ENCODE peak calls at places on chromosomes 13 and 19, in four cellular contexts. One of them, this sample, is unnamed.

GRCh38 chr13:74158028-74158427 is 23.8 kb upstream of the KLF12 start:
- DNase-seq in K562: no peak
- DNase-seq in HCT116: no peak
- DNase-seq in GM12878: no peak
- DNase-seq in this sample: no peak

GRCh38 chr19:16078759-16079707 is 2.7 kb downstream of the TPM4 start:
- DNase-seq in HCT116: peak
- DNase-seq in K562: peak
- DNase-seq in GM12878: peak
- DNase-seq in this sample: no peak

GRCh38 chr19:1494115-1494815 is 3.3 kb downstream of the REEP6 start:
- DNase-seq in K562: no peak
- DNase-seq in GM12878: no peak
- DNase-seq in HCT116: no peak
- DNase-seq in this sample: no peak

GRCh38 chr13:46355088-46355468 is 32.0 kb downstream of the RUBCNL start:
- DNase-seq in GM12878: no peak
- DNase-seq in HCT116: no peak
- DNase-seq in K562: no peak
- DNase-seq in this sample: no peak

GRCh38 chr19:35107541-35107939 is 8.1 kb upstream of the FXYD3 start:
- DNase-seq in GM12878: no peak
- DNase-seq in HCT116: peak
- DNase-seq in K562: peak
- DNase-seq in this sample: no peak

GRCh38 chr19:36101550-36102327 is 9.2 kb upstream of the OVOL3 start:
- DNase-seq in GM12878: no peak
- DNase-seq in HCT116: no peak
- DNase-seq in K562: no peak
- DNase-seq in this sample: no peak

GRCh38 chr13:99517984-99518383 is 16.7 kb downstream of the TM9SF2 start:
- DNase-seq in HCT116: no peak
- DNase-seq in GM12878: no peak
- DNase-seq in K562: no peak
- DNase-seq in this sample: no peak

GRCh38 chr13:36432106-36432544 is at the start of gene CCNA1:
- DNase-seq in K562: peak
- DNase-seq in GM12878: no peak
- DNase-seq in HCT116: no peak
- DNase-seq in this sample: peak

GRCh38 chr19:6098574-6098973 is 11.7 kb downstream of the RFX2 start:
- DNase-seq in K562: no peak
- DNase-seq in HCT116: no peak
- DNase-seq in GM12878: no peak
- DNase-seq in this sample: no peak

GRCh38 chr13:93765056-93765455 is 538.4 kb downstream of the GPC6 start:
- DNase-seq in K562: no peak
- DNase-seq in GM12878: no peak
- DNase-seq in HCT116: no peak
- DNase-seq in this sample: no peak

GRCh38 chr13:99617474-99618255 is 116.4 kb downstream of the TM9SF2 start:
- DNase-seq in GM12878: no peak
- DNase-seq in K562: peak
- DNase-seq in HCT116: peak
- DNase-seq in this sample: no peak

GRCh38 chr19:52748336-52748950 is 13.6 kb upstream of the ZNF611 start:
- DNase-seq in GM12878: peak
- DNase-seq in K562: peak
- DNase-seq in HCT116: no peak
- DNase-seq in this sample: no peak

GRCh38 chr13:33015791-33016323 is 366 bp upstream of the KL start:
- DNase-seq in K562: no peak
- DNase-seq in GM12878: no peak
- DNase-seq in HCT116: no peak
- DNase-seq in this sample: peak

GRCh38 chr13:88601949-88602348 is 930.8 kb downstream of the SLITRK5 start:
- DNase-seq in HCT116: no peak
- DNase-seq in K562: no peak
- DNase-seq in GM12878: no peak
- DNase-seq in this sample: no peak

GRCh38 chr13:36069881-36070366 is 61.3 kb downstream of the DCLK1 start:
- DNase-seq in GM12878: no peak
- DNase-seq in HCT116: no peak
- DNase-seq in K562: no peak
- DNase-seq in this sample: no peak

GRCh38 chr19:7790416-7790815 is 27.4 kb downstream of the CLEC4M start:
- DNase-seq in K562: no peak
- DNase-seq in GM12878: no peak
- DNase-seq in HCT116: no peak
- DNase-seq in this sample: no peak

GRCh38 chr13:99421271-99421670 is 80.0 kb upstream of the TM9SF2 start:
- DNase-seq in GM12878: no peak
- DNase-seq in K562: no peak
- DNase-seq in HCT116: no peak
- DNase-seq in this sample: no peak

GRCh38 chr19:33226550-33227241 is 1.0 kb upstream of the SLC7A10 start:
- DNase-seq in K562: no peak
- DNase-seq in GM12878: no peak
- DNase-seq in HCT116: no peak
- DNase-seq in this sample: peak

GRCh38 chr19:48636859-48637448 is at the start of gene DBP:
- DNase-seq in GM12878: no peak
- DNase-seq in HCT116: no peak
- DNase-seq in K562: no peak
- DNase-seq in this sample: peak

GRCh38 chr13:80630685-80631121 is 289.8 kb upstream of the SPRY2 start:
- DNase-seq in HCT116: no peak
- DNase-seq in GM12878: no peak
- DNase-seq in K562: no peak
- DNase-seq in this sample: no peak

GRCh38 chr19:1045247-1045603 is 5.3 kb downstream of the ABCA7 start:
- DNase-seq in K562: peak
- DNase-seq in GM12878: no peak
- DNase-seq in HCT116: peak
- DNase-seq in this sample: no peak

GRCh38 chr13:59743195-59743594 is 420.5 kb downstream of the DIAPH3 start:
- DNase-seq in GM12878: no peak
- DNase-seq in K562: no peak
- DNase-seq in HCT116: no peak
- DNase-seq in this sample: no peak

GRCh38 chr19:8421484-8422461 is 8.7 kb downstream of the MARCHF2 start:
- DNase-seq in GM12878: no peak
- DNase-seq in HCT116: no peak
- DNase-seq in K562: peak
- DNase-seq in this sample: no peak

GRCh38 chr13:64278493-64278892 is 2862.8 kb upstream of the PCDH20 start:
- DNase-seq in K562: no peak
- DNase-seq in GM12878: no peak
- DNase-seq in HCT116: no peak
- DNase-seq in this sample: no peak

DNA sequence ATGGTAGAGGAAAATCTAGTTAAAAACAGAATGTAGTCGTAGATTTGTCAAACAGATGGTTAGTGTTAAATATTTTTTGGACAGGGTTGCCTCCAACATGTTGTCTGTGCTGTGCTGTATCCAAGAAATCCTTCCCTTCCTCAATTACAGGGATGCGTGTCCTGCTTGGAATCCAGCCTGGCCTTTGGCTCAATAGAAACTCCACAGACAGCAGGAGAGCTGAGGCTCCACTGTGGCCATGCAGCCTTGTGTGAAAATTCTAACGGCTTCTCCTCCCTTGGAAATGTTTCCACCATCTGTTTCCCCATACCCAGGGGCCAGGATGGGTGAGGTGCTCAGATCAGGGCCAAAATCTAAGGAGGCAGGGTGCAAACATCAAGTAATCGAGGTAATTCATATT is 67.7 kb upstream of the USP29 start:
- DNase-seq in K562: no peak
- DNase-seq in GM12878: no peak
- DNase-seq in HCT116: no peak
- DNase-seq in this sample: no peak
- TF ChIP-seq EGR1 in K562: no peak
- TF ChIP-seq EGR1 in GM12878: no peak
- TF ChIP-seq EGR1 in HCT116: no peak
- TF ChIP-seq EGR1 in this sample: no peak

DNA sequence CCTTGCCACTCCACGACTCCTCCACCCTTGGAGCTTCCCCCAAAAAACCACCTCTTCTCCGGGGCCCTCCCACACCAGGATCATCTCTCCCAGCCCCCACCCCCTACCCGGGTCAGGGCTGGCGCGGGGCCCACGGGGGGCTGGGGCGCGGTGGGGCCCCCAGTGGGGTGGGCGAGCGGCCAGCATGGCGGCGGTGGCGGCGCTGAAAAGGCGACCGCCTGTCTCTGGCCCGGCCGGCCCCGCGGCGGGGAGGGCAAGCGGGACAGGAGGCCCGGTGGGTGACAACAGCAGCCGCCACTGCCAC is 850 bp downstream of the DYRK1B start:
- DNase-seq in K562: no peak
- DNase-seq in HCT116: no peak
- DNase-seq in GM12878: no peak
- DNase-seq in this sample: no peak
- TF ChIP-seq EGR1 in K562: no peak
- TF ChIP-seq EGR1 in HCT116: no peak
- TF ChIP-seq EGR1 in GM12878: no peak
- TF ChIP-seq EGR1 in this sample: no peak

DNA sequence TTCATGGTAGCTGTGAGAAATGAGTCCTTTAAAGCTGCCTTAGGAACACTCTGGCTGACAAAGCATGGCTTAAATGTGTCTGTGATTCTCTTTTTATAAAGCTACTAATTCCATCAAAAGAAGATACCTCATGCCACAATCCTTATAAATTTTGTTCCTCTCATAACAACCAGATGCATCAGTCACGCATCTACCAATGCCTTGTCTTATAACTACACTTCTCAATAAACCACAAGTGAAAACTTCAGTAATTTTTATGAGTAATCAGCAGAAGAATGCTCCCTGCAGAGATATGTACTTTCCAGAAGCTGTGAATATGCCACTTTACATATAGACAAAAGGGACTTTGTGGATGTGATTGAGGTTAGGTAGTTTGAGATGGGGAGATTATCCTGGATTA is 147.8 kb downstream of the SUCLA2 start:
- DNase-seq in HCT116: no peak
- DNase-seq in K562: no peak
- DNase-seq in GM12878: no peak
- DNase-seq in this sample: no peak
- TF ChIP-seq EGR1 in HCT116: no peak
- TF ChIP-seq EGR1 in K562: no peak
- TF ChIP-seq EGR1 in GM12878: no peak
- TF ChIP-seq EGR1 in this sample: no peak

DNA sequence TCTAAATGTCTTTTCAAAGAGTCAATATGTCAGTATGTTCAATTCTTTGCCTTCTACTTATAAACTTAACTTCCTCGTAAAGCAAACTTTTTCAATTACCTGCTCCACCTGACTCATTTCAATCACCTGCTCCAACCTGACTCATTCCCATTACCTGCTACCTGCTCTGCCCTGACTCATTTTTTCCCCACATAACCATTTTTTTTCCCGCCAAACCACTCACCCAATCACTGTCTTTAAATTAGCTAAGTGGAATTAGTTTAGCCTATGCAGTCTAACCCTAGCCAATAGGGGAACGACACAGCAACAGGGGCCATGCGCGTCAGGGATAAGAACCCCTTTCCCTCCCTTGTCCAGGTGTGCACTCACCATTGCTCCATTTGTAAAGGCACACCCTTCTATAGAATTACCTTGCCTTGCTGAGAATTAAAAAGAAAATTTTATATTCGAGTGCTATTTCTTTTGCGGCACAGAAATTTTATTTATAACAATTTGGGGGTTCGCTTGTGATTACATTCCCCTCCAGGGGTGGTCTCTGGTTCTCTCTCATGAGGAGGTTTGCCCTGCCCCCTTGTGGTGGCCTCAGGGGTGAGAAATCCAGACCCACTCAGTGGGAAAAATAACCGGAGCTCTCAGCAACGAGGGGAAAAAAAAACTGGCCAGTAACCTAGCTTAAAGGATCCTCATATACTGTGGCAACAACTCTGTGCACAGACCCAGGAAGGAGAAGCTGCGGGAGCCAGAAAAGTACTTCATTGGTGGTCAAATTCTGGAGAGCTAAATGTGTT is 193.1 kb downstream of the ZNF486 start:
- DNase-seq in HCT116: no peak
- DNase-seq in GM12878: no peak
- DNase-seq in K562: no peak
- DNase-seq in this sample: no peak
- TF ChIP-seq EGR1 in HCT116: no peak
- TF ChIP-seq EGR1 in GM12878: no peak
- TF ChIP-seq EGR1 in K562: no peak
- TF ChIP-seq EGR1 in this sample: no peak

This sample was measured in H1.